ENCODE peak calls at places on chromosomes 5 and 9, in ten cellular contexts. X is NCI-H2081, D is NCI-H446, N is iPS-NIHi11, C is mammary epithelial cell, Y is DMS53, L is NCI-H748 treated with DMSO at 0.1 percent for 48 hours, B is GM12865, U is astrocyte of the spinal cord, T is HuH-7. W is an unnamed sample.

GRCh38 chr5:150522504-150523464 is 14.9 kb downstream of the NDST1 start:
- DNase-seq in X (peak), D (no peak), N (no peak), C (no peak), Y (peak), L (peak), B (no peak), U (no peak), T (peak), W (peak)

GRCh38 chr5:164578911-164579310 is 1073.5 kb downstream of the MAT2B start:
- DNase-seq in X (no peak), D (no peak), N (no peak), C (no peak), Y (no peak), L (no peak), B (no peak), U (no peak), T (no peak), W (peak)

GRCh38 chr9:13369426-13369825 is 89.9 kb upstream of the MPDZ start:
- DNase-seq in X (peak), D (peak), N (no peak), C (no peak), Y (no peak), L (no peak), B (no peak), U (no peak), T (no peak), W (peak)

GRCh38 chr9:103999375-104000062 is 94.6 kb upstream of the SMC2 start:
- DNase-seq in X (no peak), D (no peak), N (no peak), C (no peak), Y (no peak), L (no peak), B (no peak), U (no peak), T (no peak), W (no peak)

GRCh38 chr5:36502608-36503007 is 103.8 kb upstream of the SLC1A3 start:
- DNase-seq in X (no peak), D (no peak), N (peak), C (peak), Y (peak), L (no peak), B (no peak), U (peak), T (no peak), W (no peak)

GRCh38 chr5:103929310-103930003 is 366.9 kb upstream of the NUDT12 start:
- DNase-seq in X (no peak), D (no peak), N (no peak), C (peak), Y (peak), L (no peak), B (peak), U (no peak), T (no peak), W (peak)

GRCh38 chr5:128708841-128709240 is 170.8 kb upstream of the FBN2 start:
- DNase-seq in X (no peak), D (no peak), N (no peak), C (peak), Y (peak), L (no peak), B (no peak), U (no peak), T (no peak), W (no peak)

GRCh38 chr5:90056911-90057705 is 352.4 kb downstream of the CETN3 start:
- DNase-seq in X (no peak), D (no peak), N (peak), C (no peak), Y (no peak), L (no peak), B (no peak), U (no peak), T (no peak), W (no peak)

GRCh38 chr5:150585781-150586461 is 54.5 kb upstream of the SYNPO start:
- DNase-seq in X (no peak), D (no peak), N (no peak), C (no peak), Y (no peak), L (no peak), B (no peak), U (no peak), T (no peak), W (no peak)

GRCh38 chr5:147223951-147224791 is 10.7 kb upstream of the STK32A start:
- DNase-seq in X (peak), D (peak), N (peak), C (peak), Y (peak), L (peak), B (peak), U (peak), T (peak), W (peak)

GRCh38 chr5:131589510-131590348 is 45.3 kb downstream of the RAPGEF6 start:
- DNase-seq in X (peak), D (peak), N (peak), C (peak), Y (peak), L (peak), B (peak), U (peak), T (peak), W (peak)

GRCh38 chr9:116100711-116101111 is 52.9 kb upstream of the PAPPA start:
- DNase-seq in X (no peak), D (no peak), N (no peak), C (peak), Y (no peak), L (no peak), B (no peak), U (no peak), T (no peak), W (no peak)

GRCh38 chr5:150500905-150501304 is 7.0 kb upstream of the NDST1 start:
- DNase-seq in X (no peak), D (no peak), N (no peak), C (no peak), Y (no peak), L (no peak), B (no peak), U (no peak), T (no peak), W (no peak)

GRCh38 chr5:75707911-75708509 is 9.2 kb downstream of the POC5 start:
- DNase-seq in X (no peak), D (no peak), N (no peak), C (peak), Y (peak), L (no peak), B (no peak), U (no peak), T (no peak), W (no peak)

GRCh38 chr5:159189310-159189709 is 20.0 kb downstream of the RNF145 start:
- DNase-seq in X (peak), D (no peak), N (no peak), C (no peak), Y (no peak), L (no peak), B (no peak), U (peak), T (no peak), W (peak)

GRCh38 chr5:32934529-32934928 is 223.4 kb downstream of the NPR3 start:
- DNase-seq in X (no peak), D (no peak), N (no peak), C (no peak), Y (no peak), L (no peak), B (no peak), U (no peak), T (no peak), W (no peak)

GRCh38 chr5:103394676-103395075 is 136.1 kb downstream of the MACIR start:
- DNase-seq in X (no peak), D (no peak), N (no peak), C (no peak), Y (no peak), L (no peak), B (no peak), U (no peak), T (no peak), W (no peak)

GRCh38 chr9:93387791-93388190 is 63.7 kb upstream of the FAM120A start:
- DNase-seq in X (peak), D (no peak), N (no peak), C (peak), Y (peak), L (peak), B (no peak), U (no peak), T (no peak), W (peak)

GRCh38 chr9:96031366-96031824 is 155.9 kb downstream of the ERCC6L2 start:
- DNase-seq in X (peak), D (peak), N (no peak), C (no peak), Y (peak), L (peak), B (no peak), U (no peak), T (no peak), W (peak)